ENCODE peak calls at places on chromosomes 3 and 15, in five cellular contexts. M, Q, E, T and B are unnamed samples.

GRCh38 chr3:149673393-149673792 is 15.6 kb upstream of the WWTR1 start:
- DNase-seq in M (peak), Q (no peak), E (no peak), T (no peak), B (no peak)

GRCh38 chr15:80849308-80849707 is 70.1 kb downstream of the CEMIP start:
- DNase-seq in M (peak), Q (peak), E (peak), T (peak), B (no peak)

GRCh38 chr3:180630360-180630759 is 28.4 kb downstream of the TTC14 start:
- DNase-seq in M (peak), Q (no peak), E (no peak), T (no peak), B (peak)

GRCh38 chr3:102235679-102236078 is 199.1 kb upstream of the ZPLD1 start:
- DNase-seq in M (peak), Q (peak), E (no peak), T (no peak), B (no peak)

GRCh38 chr3:141942006-141942405 is 65.6 kb downstream of the ATP1B3 start:
- DNase-seq in M (no peak), Q (no peak), E (no peak), T (no peak), B (no peak)

GRCh38 chr3:46899151-46900006 is 21.9 kb downstream of the PTH1R start:
- DNase-seq in M (no peak), Q (no peak), E (peak), T (no peak), B (no peak)

GRCh38 chr15:60535743-60536142 is 56.8 kb upstream of the ICE2 start:
- DNase-seq in M (peak), Q (peak), E (peak), T (no peak), B (no peak)

GRCh38 chr3:156978471-156978961 is 152.4 kb downstream of the LEKR1 start:
- DNase-seq in M (no peak), Q (peak), E (no peak), T (no peak), B (no peak)

GRCh38 chr3:79297242-79297641 is 470.6 kb downstream of the ROBO1 start:
- DNase-seq in M (peak), Q (peak), E (peak), T (no peak), B (peak)

GRCh38 chr15:92954578-92954977 is 54.5 kb downstream of the CHD2 start:
- DNase-seq in M (peak), Q (no peak), E (no peak), T (no peak), B (no peak)

GRCh38 chr15:75195122-75195765 is 6.4 kb upstream of the C15orf39 start:
- DNase-seq in M (no peak), Q (no peak), E (peak), T (no peak), B (no peak)

GRCh38 chr3:114178770-114179368 is at the start of gene DRD3:
- DNase-seq in M (peak), Q (peak), E (no peak), T (no peak), B (peak)

GRCh38 chr3:168081171-168081771 is 14.5 kb downstream of the GOLIM4 start:
- DNase-seq in M (peak), Q (no peak), E (peak), T (no peak), B (no peak)

GRCh38 chr15:30649952-30650929 is 24.3 kb downstream of the ARHGAP11B start:
- DNase-seq in M (peak), Q (peak), E (peak), T (no peak), B (peak)

GRCh38 chr3:123817413-123817812 is 66.7 kb downstream of the MYLK start:
- DNase-seq in M (no peak), Q (no peak), E (no peak), T (no peak), B (no peak)

GRCh38 chr3:32577621-32578556 is 7.2 kb upstream of the DYNC1LI1 start:
- DNase-seq in M (peak), Q (peak), E (peak), T (no peak), B (no peak)

GRCh38 chr15:64149424-64150235 is 1.9 kb upstream of the SNX22 start:
- DNase-seq in M (peak), Q (no peak), E (no peak), T (no peak), B (no peak)

GRCh38 chr15:38038659-38039442 is 104.4 kb downstream of the TMCO5A start:
- DNase-seq in M (peak), Q (peak), E (peak), T (no peak), B (no peak)

GRCh38 chr15:45393851-45394250 is 15.5 kb upstream of the GATM start:
- DNase-seq in M (peak), Q (no peak), E (no peak), T (no peak), B (no peak)

GRCh38 chr3:14256046-14256445 is 77.4 kb downstream of the LSM3 start:
- DNase-seq in M (no peak), Q (no peak), E (peak), T (no peak), B (no peak)

GRCh38 chr3:119810018-119810435 is 28.1 kb downstream of the NR1I2 start:
- DNase-seq in M (peak), Q (peak), E (peak), T (no peak), B (peak)